ENCODE peak calls at places on chromosomes 12 and 14, in seven cellular contexts. W, Y, K, J, S, I and T are unnamed samples.
A peak's percentile ranks its signal among the peaks of the same experiment; 100 is the strongest.

GRCh38 chr12:64737539-64737938 is 21.7 kb downstream of the GNS start:
- ATAC-seq in W (no peak), Y (no peak), K (no peak), J (peak; percentile 59), S (no peak), I (no peak), T (no peak)

GRCh38 chr12:50043854-50044253 is 13.5 kb upstream of the ASIC1 start:
- ATAC-seq in W (no peak), Y (no peak), K (no peak), J (no peak), S (no peak), I (no peak), T (no peak)

GRCh38 chr14:104610749-104611310 is 6.3 kb upstream of the TMEM179 start:
- ATAC-seq in W (no peak), Y (no peak), K (no peak), J (no peak), S (no peak), I (no peak), T (no peak)

GRCh38 chr12:50824914-50825313 is 17.8 kb upstream of the TMPRSS12 start:
- ATAC-seq in W (peak; percentile 65), Y (peak; percentile 63), K (peak; percentile 62), J (peak; percentile 69), S (peak; percentile 57), I (peak; percentile 44), T (peak; percentile 40)

GRCh38 chr12:54125950-54126695 is 62.7 kb downstream of the SMUG1 start:
- ATAC-seq in W (peak; percentile 58), Y (peak; percentile 44), K (peak; percentile 82), J (peak; percentile 35), S (peak; percentile 45), I (no peak), T (peak; percentile 80)

GRCh38 chr12:80937391-80938238 is at the start of gene LIN7A:
- ATAC-seq in W (peak; percentile 56), Y (peak; percentile 62), K (peak; percentile 63), J (no peak), S (peak; percentile 83), I (peak; percentile 41), T (peak; percentile 54)

GRCh38 chr14:61222388-61222787 is 58.8 kb downstream of the TMEM30B start:
- ATAC-seq in W (peak; percentile 16), Y (no peak), K (no peak), J (no peak), S (peak; percentile 32), I (no peak), T (no peak)

GRCh38 chr12:46679754-46680153 is 146.0 kb downstream of the SLC38A4 start:
- ATAC-seq in W (no peak), Y (no peak), K (no peak), J (no peak), S (no peak), I (no peak), T (no peak)

GRCh38 chr14:86596024-86596423 is 1066.1 kb downstream of the FLRT2 start:
- ATAC-seq in W (no peak), Y (no peak), K (no peak), J (no peak), S (no peak), I (no peak), T (no peak)

GRCh38 chr12:56661979-56662638 is 16.3 kb upstream of the ATP5F1B start:
- ATAC-seq in W (no peak), Y (peak; percentile 22), K (peak; percentile 16), J (peak; percentile 72), S (no peak), I (peak; percentile 37), T (no peak)

GRCh38 chr12:68851592-68851952 is 43.6 kb downstream of the MDM2 start:
- ATAC-seq in W (no peak), Y (no peak), K (no peak), J (no peak), S (no peak), I (no peak), T (no peak)
- TF ChIP-seq POLR2A in W (no peak), Y (no peak), K (no peak), J (no peak), S (no peak), I (no peak), T (no peak)

GRCh38 chr12:116143883-116144266 is 133.6 kb downstream of the MED13L start:
- ATAC-seq in W (peak; percentile 60), Y (peak; percentile 63), K (peak; percentile 71), J (peak; percentile 61), S (peak; percentile 63), I (peak; percentile 46), T (peak; percentile 55)
- H3K27ac ChIP-seq in W (peak overlapping the region; percentile 61), Y (no peak overlapping the region), K (peak overlapping the region; percentile 61), J (peak overlapping the region; percentile 30), S (no peak overlapping the region), I (peak overlapping the region; percentile 21), T (peak overlapping the region; percentile 72)

DNA sequence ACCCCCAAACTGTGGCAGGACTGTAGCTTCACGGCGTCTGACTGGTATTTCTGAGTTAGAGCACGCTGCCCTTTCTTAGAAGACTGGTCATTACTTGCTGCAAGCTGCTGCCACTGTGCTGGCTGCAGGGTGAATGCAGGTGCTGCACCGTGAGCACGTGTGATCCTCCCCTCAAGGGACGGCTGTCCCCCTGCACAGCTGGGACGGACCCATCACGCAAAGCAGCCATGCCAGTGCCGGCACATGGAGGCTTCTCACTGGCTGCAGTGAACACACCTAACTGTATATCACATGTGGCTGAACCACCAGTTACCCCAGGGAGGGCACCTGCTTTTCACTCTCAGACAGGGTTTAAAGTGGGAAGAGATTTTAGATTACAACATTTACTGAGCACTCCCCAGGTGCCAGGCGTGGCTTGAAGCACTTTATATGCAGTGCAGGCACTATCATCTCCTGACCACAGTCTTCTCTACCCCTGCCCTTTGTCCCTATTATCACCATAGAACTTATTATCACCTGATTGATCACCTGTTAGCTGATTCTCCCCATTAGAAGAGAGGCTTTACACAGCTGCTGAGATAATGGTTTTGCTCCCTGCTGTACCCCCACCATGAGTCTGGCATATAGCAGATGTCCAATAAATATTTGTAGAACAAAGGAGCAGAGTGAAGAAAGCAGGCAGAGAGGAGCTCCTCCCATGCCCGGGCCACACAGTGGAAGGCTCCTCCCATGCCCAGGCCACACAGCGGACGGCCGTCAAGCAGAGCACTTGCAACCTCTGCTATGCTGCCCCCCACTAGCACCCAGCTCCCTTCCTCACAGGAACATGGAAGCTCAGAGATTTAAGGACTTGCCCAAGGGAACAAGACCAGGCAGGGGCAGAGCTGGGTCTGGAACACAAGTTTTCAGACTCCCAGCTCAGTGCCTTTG is 25.9 kb downstream of the SLC25A47 start:
- ATAC-seq in W (no peak), Y (peak; percentile 62), K (no peak), J (peak; percentile 3), S (no peak), I (no peak), T (no peak)
- TF ChIP-seq CTCF in W (no peak), Y (no peak), K (no peak), J (no peak), S (no peak), I (no peak), T (no peak)

GRCh38 chr14:100285021-100285912 is 21.0 kb downstream of the SLC25A29 start:
- ATAC-seq in W (peak; percentile 82), Y (peak; percentile 74), K (peak; percentile 85), J (peak; percentile 94), S (peak; percentile 73), I (peak; percentile 84), T (peak; percentile 93)
- TF ChIP-seq POLR2A in W (no peak), Y (peak; percentile 49), K (peak; percentile 68), J (peak; percentile 74), S (peak; percentile 64), I (peak; percentile 63), T (peak; percentile 45)